ENCODE peak calls at places on chromosomes 16 and 17, in five cellular contexts. Q, K, Z, W and D are unnamed samples.

GRCh38 chr17:33023790-33024189 is 32.1 kb downstream of the SPACA3 start:
- DNase-seq in K (no peak), Z (no peak), W (no peak), Q (no peak), D (no peak)

GRCh38 chr16:1794221-1794871 is 841 bp upstream of the IGFALS start:
- DNase-seq in K (no peak), Z (no peak), W (no peak), Q (no peak), D (no peak)

GRCh38 chr16:89593841-89594240 is 18.3 kb downstream of the CPNE7 start:
- DNase-seq in W (peak; percentile 39), Z (no peak), K (no peak), Q (no peak), D (no peak)

GRCh38 chr16:17817943-17818342 is 347.2 kb upstream of the XYLT1 start:
- DNase-seq in W (no peak), K (no peak), Q (no peak), Z (no peak), D (no peak)

GRCh38 chr17:143785-144281 is 6.5 kb downstream of the SCGB1C2 start:
- DNase-seq in K (peak; percentile 65), Q (peak; percentile 21), Z (peak; percentile 79), W (peak; percentile 76), D (peak; percentile 75)

GRCh38 chr17:35795007-35795870 is at the start of gene MMP28:
- DNase-seq in Q (no peak), K (no peak), W (no peak), Z (peak; percentile 17), D (peak; percentile 19)

GRCh38 chr16:77359065-77359502 is 75.8 kb downstream of the ADAMTS18 start:
- DNase-seq in Z (no peak), K (no peak), W (no peak), Q (no peak), D (no peak)

GRCh38 chr16:65148804-65149203 is 26.9 kb upstream of the CDH11 start:
- DNase-seq in Q (no peak), K (no peak), Z (no peak), W (no peak), D (no peak)

GRCh38 chr17:8754890-8755289 is 3.5 kb downstream of the SPDYE4 start:
- DNase-seq in W (no peak), K (no peak), Z (no peak), Q (no peak), D (no peak)

GRCh38 chr16:1992475-1993292 is 2.9 kb downstream of the SYNGR3 start:
- DNase-seq in Z (no peak), Q (no peak), W (no peak), K (no peak), D (no peak)

GRCh38 chr16:73955255-73955654 is 341.4 kb upstream of the PSMD7 start:
- DNase-seq in K (no peak), Z (no peak), W (no peak), Q (no peak), D (no peak)

GRCh38 chr16:82895843-82896242 is 269.1 kb downstream of the CDH13 start:
- DNase-seq in Q (no peak), K (no peak), Z (no peak), W (no peak), D (no peak)

GRCh38 chr16:528111-529011 is 849 bp downstream of the CAPN15 start:
- DNase-seq in K (no peak), Z (no peak), Q (peak; percentile 31), W (no peak), D (no peak)

GRCh38 chr16:57112403-57113041 is 20.1 kb downstream of the CPNE2 start:
- DNase-seq in Q (no peak), K (no peak), Z (no peak), W (no peak), D (no peak)

GRCh38 chr16:48232459-48233040 is 11.6 kb upstream of the LONP2 start:
- DNase-seq in W (no peak), Q (no peak), Z (no peak), K (no peak), D (no peak)

GRCh38 chr17:8253801-8254200 is 4.7 kb downstream of the PFAS start:
- DNase-seq in K (no peak), W (no peak), Q (no peak), Z (no peak), D (no peak)

GRCh38 chr17:2063306-2064146 is 8.6 kb downstream of the HIC1 start:
- DNase-seq in Z (no peak), K (no peak), Q (no peak), W (no peak), D (no peak)

GRCh38 chr17:2364132-2365116 is 27.1 kb downstream of the SGSM2 start:
- DNase-seq in Q (no peak), K (no peak), Z (no peak), W (no peak), D (no peak)

GRCh38 chr17:81244358-81245023 is 5.4 kb downstream of the NDUFAF8 start:
- DNase-seq in Z (no peak), K (no peak), Q (no peak), W (no peak), D (no peak)

GRCh38 chr16:87831421-87832136 is 37.7 kb downstream of the SLC7A5 start:
- DNase-seq in W (no peak), Z (no peak), K (no peak), Q (no peak), D (no peak)

GRCh38 chr16:66614161-66614802 is 9.8 kb downstream of the CMTM3 start:
- DNase-seq in Q (no peak), K (no peak), W (no peak), Z (no peak), D (no peak)